ENCODE peak calls at places on chromosomes 3 and 15, in seven cellular contexts. One of them, this sample, is unnamed. For H3K9me3, the result is how much of the 10 kb centered on the place peaks cover.

GRCh38 chr3:146052791-146053310 is 108.1 kb downstream of the PLOD2 start:
- DNase-seq in ovary: no peak
- DNase-seq in GM12878: no peak
- DNase-seq in tibial nerve: no peak
- DNase-seq in adrenal gland: no peak
- DNase-seq in stomach: no peak
- DNase-seq in uterus: no peak
- DNase-seq in this sample: no peak

GRCh38 chr3:109921509-109921908 is 584.2 kb upstream of the DPPA4 start:
- DNase-seq in stomach: no peak
- DNase-seq in uterus: no peak
- DNase-seq in tibial nerve: no peak
- DNase-seq in adrenal gland: no peak
- DNase-seq in ovary: no peak
- DNase-seq in GM12878: no peak
- DNase-seq in this sample: no peak

GRCh38 chr15:78003539-78004008 is 73.9 kb downstream of the TBC1D2B start:
- DNase-seq in adrenal gland: no peak
- DNase-seq in stomach: peak
- DNase-seq in uterus: no peak
- DNase-seq in GM12878: no peak
- DNase-seq in ovary: no peak
- DNase-seq in tibial nerve: no peak
- DNase-seq in this sample: no peak

GRCh38 chr3:46208167-46208704 is at the start of gene CCR1:
- DNase-seq in uterus: no peak
- DNase-seq in ovary: no peak
- DNase-seq in adrenal gland: no peak
- DNase-seq in GM12878: peak
- DNase-seq in tibial nerve: peak
- DNase-seq in stomach: no peak
- DNase-seq in this sample: peak

GRCh38 chr3:156685752-156686151 is 11.4 kb downstream of the TIPARP start:
- DNase-seq in adrenal gland: no peak
- DNase-seq in stomach: no peak
- DNase-seq in uterus: no peak
- DNase-seq in tibial nerve: no peak
- DNase-seq in ovary: no peak
- DNase-seq in GM12878: no peak
- DNase-seq in this sample: no peak

GRCh38 chr3:131110087-131110486 is 83.4 kb downstream of the NEK11 start:
- DNase-seq in stomach: no peak
- DNase-seq in adrenal gland: no peak
- DNase-seq in tibial nerve: no peak
- DNase-seq in uterus: no peak
- DNase-seq in ovary: no peak
- DNase-seq in GM12878: no peak
- DNase-seq in this sample: no peak

GRCh38 chr15:35182841-35183479 is 97.9 kb upstream of the NANOGP8 start:
- DNase-seq in tibial nerve: no peak
- DNase-seq in uterus: no peak
- DNase-seq in ovary: no peak
- DNase-seq in GM12878: peak
- DNase-seq in stomach: no peak
- DNase-seq in adrenal gland: no peak
- DNase-seq in this sample: no peak

GRCh38 chr15:62124176-62124952 is 40.7 kb downstream of the C2CD4B start:
- DNase-seq in uterus: no peak
- DNase-seq in ovary: no peak
- DNase-seq in adrenal gland: no peak
- DNase-seq in GM12878: no peak
- DNase-seq in stomach: no peak
- DNase-seq in tibial nerve: no peak
- DNase-seq in this sample: no peak

GRCh38 chr3:134965849-134966248 is 170.8 kb downstream of the EPHB1 start:
- DNase-seq in GM12878: no peak
- DNase-seq in uterus: no peak
- DNase-seq in tibial nerve: no peak
- DNase-seq in stomach: no peak
- DNase-seq in adrenal gland: no peak
- DNase-seq in ovary: no peak
- DNase-seq in this sample: no peak

GRCh38 chr3:197856199-197856816 is 65.3 kb downstream of the LRCH3 start:
- DNase-seq in adrenal gland: no peak
- DNase-seq in uterus: no peak
- DNase-seq in ovary: no peak
- DNase-seq in GM12878: no peak
- DNase-seq in stomach: no peak
- DNase-seq in tibial nerve: no peak
- DNase-seq in this sample: no peak

GRCh38 chr3:141959921-141960554 is 83.6 kb downstream of the ATP1B3 start:
- DNase-seq in GM12878: no peak
- DNase-seq in uterus: no peak
- DNase-seq in ovary: peak
- DNase-seq in tibial nerve: no peak
- DNase-seq in adrenal gland: no peak
- DNase-seq in stomach: no peak
- DNase-seq in this sample: no peak

GRCh38 chr15:68310178-68310810 is 32.7 kb downstream of the FEM1B start:
- DNase-seq in ovary: no peak
- DNase-seq in adrenal gland: peak
- DNase-seq in GM12878: no peak
- DNase-seq in stomach: peak
- DNase-seq in uterus: peak
- DNase-seq in tibial nerve: peak
- DNase-seq in this sample: peak

GRCh38 chr3:126365351-126366274 is 8.4 kb upstream of the KLF15 start:
- DNase-seq in GM12878: no peak
- DNase-seq in tibial nerve: no peak
- DNase-seq in uterus: no peak
- DNase-seq in ovary: no peak
- DNase-seq in adrenal gland: no peak
- DNase-seq in stomach: no peak
- DNase-seq in this sample: peak

GRCh38 chr3:37652851-37653250 is 208.8 kb upstream of the CTDSPL start:
- DNase-seq in ovary: no peak
- DNase-seq in tibial nerve: no peak
- DNase-seq in uterus: no peak
- DNase-seq in stomach: no peak
- DNase-seq in adrenal gland: no peak
- DNase-seq in GM12878: no peak
- DNase-seq in this sample: peak

GRCh38 chr3:136584728-136585127 is 167.4 kb downstream of the STAG1 start:
- DNase-seq in tibial nerve: no peak
- DNase-seq in stomach: no peak
- DNase-seq in uterus: no peak
- DNase-seq in GM12878: no peak
- DNase-seq in adrenal gland: no peak
- DNase-seq in ovary: no peak
- DNase-seq in this sample: no peak

GRCh38 chr3:45807645-45808540 is 11.6 kb upstream of the SLC6A20 start:
- DNase-seq in tibial nerve: no peak
- DNase-seq in adrenal gland: no peak
- DNase-seq in ovary: no peak
- DNase-seq in uterus: no peak
- DNase-seq in stomach: no peak
- DNase-seq in GM12878: no peak
- DNase-seq in this sample: no peak

GRCh38 chr3:190696777-190697501 is 165.6 kb downstream of the GMNC start:
- DNase-seq in stomach: no peak
- DNase-seq in GM12878: no peak
- DNase-seq in ovary: no peak
- DNase-seq in tibial nerve: no peak
- DNase-seq in adrenal gland: peak
- DNase-seq in uterus: no peak
- DNase-seq in this sample: no peak

GRCh38 chr15:39944711-39945110 is 10.8 kb downstream of the EIF2AK4 start:
- DNase-seq in uterus: no peak
- DNase-seq in GM12878: no peak
- DNase-seq in stomach: no peak
- DNase-seq in ovary: no peak
- DNase-seq in tibial nerve: no peak
- DNase-seq in adrenal gland: no peak
- DNase-seq in this sample: no peak

GRCh38 chr3:15405448-15406050 is 21.8 kb downstream of the METTL6 start:
- DNase-seq in adrenal gland: no peak
- DNase-seq in tibial nerve: peak
- DNase-seq in stomach: no peak
- DNase-seq in uterus: peak
- DNase-seq in GM12878: no peak
- DNase-seq in ovary: no peak
- DNase-seq in this sample: no peak

GRCh38 chr3:177284383-177284881 is 87.2 kb upstream of the TBL1XR1 start:
- DNase-seq in stomach: no peak
- DNase-seq in adrenal gland: no peak
- DNase-seq in uterus: peak
- DNase-seq in ovary: no peak
- DNase-seq in tibial nerve: peak
- DNase-seq in GM12878: no peak
- DNase-seq in this sample: no peak

GRCh38 chr15:44883219-44883900 is 73.1 kb upstream of the TERB2 start:
- DNase-seq in adrenal gland: no peak
- DNase-seq in ovary: no peak
- DNase-seq in GM12878: no peak
- DNase-seq in stomach: no peak
- DNase-seq in tibial nerve: no peak
- DNase-seq in uterus: no peak
- DNase-seq in this sample: no peak

GRCh38 chr3:24288538-24289236 is 206.0 kb downstream of the THRB start:
- DNase-seq in ovary: peak
- DNase-seq in GM12878: no peak
- DNase-seq in uterus: peak
- DNase-seq in adrenal gland: no peak
- DNase-seq in stomach: peak
- DNase-seq in tibial nerve: no peak
- DNase-seq in this sample: no peak

GRCh38 chr3:196274585-196274984 is 12.9 kb downstream of the PCYT1A start:
- DNase-seq in ovary: no peak
- DNase-seq in tibial nerve: no peak
- DNase-seq in stomach: no peak
- DNase-seq in adrenal gland: no peak
- DNase-seq in GM12878: peak
- DNase-seq in uterus: no peak
- DNase-seq in this sample: no peak

GRCh38 chr3:90261481-90262433 is 1154.3 kb downstream of the EPHA3 start:
- DNase-seq in GM12878: no peak
- DNase-seq in tibial nerve: no peak
- DNase-seq in ovary: no peak
- DNase-seq in stomach: no peak
- DNase-seq in uterus: no peak
- DNase-seq in adrenal gland: no peak
- DNase-seq in this sample: no peak
- H3K9me3 ChIP-seq in GM12878: under half
- H3K9me3 ChIP-seq in tibial nerve: under half
- H3K9me3 ChIP-seq in ovary: under half
- H3K9me3 ChIP-seq in stomach: under half
- H3K9me3 ChIP-seq in uterus: under half
- H3K9me3 ChIP-seq in adrenal gland: under half
- H3K9me3 ChIP-seq in this sample: under half

DNA sequence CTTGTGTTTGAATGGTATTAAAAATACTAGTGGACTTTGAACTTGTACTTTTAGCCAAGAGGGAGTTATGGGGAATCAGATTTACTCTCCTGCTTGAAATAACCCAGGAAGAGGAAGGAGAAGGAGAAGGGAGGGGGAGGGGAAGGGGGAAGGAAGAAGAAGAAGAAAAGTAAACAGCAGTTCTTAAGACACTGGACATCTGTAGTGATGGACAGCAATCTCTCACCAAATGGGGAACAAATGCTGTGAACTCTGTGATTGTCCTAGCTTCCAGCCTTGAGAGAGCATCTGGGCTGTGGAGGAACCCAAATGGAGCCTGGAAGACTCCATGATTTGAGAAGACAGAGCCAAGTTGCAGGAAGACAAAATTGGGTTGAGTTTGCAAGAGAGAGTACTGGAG is 52.0 kb downstream of the VPS8 start:
- DNase-seq in uterus: no peak
- DNase-seq in GM12878: no peak
- DNase-seq in ovary: no peak
- DNase-seq in stomach: no peak
- DNase-seq in tibial nerve: no peak
- DNase-seq in adrenal gland: no peak
- DNase-seq in this sample: no peak
- TF ChIP-seq POLR2A in uterus: no peak
- TF ChIP-seq POLR2A in GM12878: no peak
- TF ChIP-seq POLR2A in ovary: no peak
- TF ChIP-seq POLR2A in stomach: no peak
- TF ChIP-seq POLR2A in tibial nerve: no peak
- TF ChIP-seq POLR2A in adrenal gland: no peak
- TF ChIP-seq POLR2A in this sample: no peak

DNA sequence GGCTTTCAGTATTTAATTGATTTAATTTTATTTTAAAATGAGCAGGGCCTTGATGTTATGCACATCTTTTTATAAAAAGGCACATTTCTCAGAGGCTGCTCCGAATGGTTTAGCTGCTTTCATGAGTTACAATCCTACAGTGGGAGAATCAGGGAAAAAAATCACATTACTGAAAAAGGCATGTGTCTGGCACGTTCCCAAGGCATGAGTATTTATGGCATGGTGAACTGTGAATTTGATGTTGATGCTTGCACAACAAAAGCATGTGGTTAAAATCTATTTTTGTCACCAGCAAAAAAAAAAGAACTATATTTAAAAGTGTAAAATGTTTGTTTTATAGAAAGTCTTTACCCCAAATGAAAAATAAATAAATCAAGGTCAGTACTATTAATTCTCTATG is 485.2 kb upstream of the ROBO2 start:
- DNase-seq in ovary: no peak
- DNase-seq in adrenal gland: no peak
- DNase-seq in uterus: no peak
- DNase-seq in GM12878: no peak
- DNase-seq in tibial nerve: no peak
- DNase-seq in stomach: no peak
- DNase-seq in this sample: no peak
- H3K9me3 ChIP-seq in ovary: under half
- H3K9me3 ChIP-seq in adrenal gland: under half
- H3K9me3 ChIP-seq in uterus: under half
- H3K9me3 ChIP-seq in GM12878: under half
- H3K9me3 ChIP-seq in tibial nerve: under half
- H3K9me3 ChIP-seq in stomach: under half
- H3K9me3 ChIP-seq in this sample: under half

DNA sequence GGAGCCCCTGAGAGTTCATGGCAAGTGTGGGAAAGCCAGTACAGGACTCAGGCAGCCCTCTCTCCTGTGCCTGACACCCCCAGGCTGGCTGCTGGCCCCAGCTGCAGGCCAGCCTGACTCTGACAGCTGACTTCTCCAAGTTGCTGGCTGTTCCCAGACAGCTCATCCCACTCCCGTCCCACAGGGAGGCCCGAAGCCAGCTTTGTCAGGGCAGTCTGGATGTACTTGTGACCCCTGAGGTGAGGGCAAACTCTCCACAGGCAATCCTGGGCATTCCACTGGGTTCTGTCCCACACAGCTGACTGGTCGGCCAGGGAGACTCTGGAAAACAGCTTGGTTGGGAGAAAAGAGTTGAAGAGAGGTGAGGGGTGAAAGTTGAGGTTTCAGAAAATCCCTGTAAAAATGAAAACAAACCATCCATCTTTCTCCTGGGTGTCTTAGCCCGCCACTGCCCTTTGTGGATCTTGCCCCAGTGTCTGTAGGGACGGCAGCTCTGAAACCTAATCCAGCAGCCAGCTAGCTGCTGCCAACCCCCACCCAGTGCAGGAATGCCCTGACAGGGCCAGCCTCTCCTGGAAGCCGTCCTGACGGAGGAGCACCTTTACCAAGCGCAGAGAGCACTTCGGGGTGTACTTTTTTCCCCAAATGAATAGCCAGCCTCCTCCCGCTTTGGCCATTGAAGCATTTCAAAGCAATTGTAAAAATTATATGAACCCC is 87.9 kb downstream of the DNAJB8 start:
- DNase-seq in stomach: no peak
- DNase-seq in uterus: peak
- DNase-seq in adrenal gland: no peak
- DNase-seq in GM12878: no peak
- DNase-seq in ovary: no peak
- DNase-seq in tibial nerve: no peak
- DNase-seq in this sample: no peak
- TF ChIP-seq POLR2A in stomach: no peak
- TF ChIP-seq POLR2A in uterus: no peak
- TF ChIP-seq POLR2A in adrenal gland: no peak
- TF ChIP-seq POLR2A in GM12878: no peak
- TF ChIP-seq POLR2A in ovary: no peak
- TF ChIP-seq POLR2A in tibial nerve: no peak
- TF ChIP-seq POLR2A in this sample: no peak